ENCODE peak calls at places on chromosomes 16 and 17, in four cellular contexts. G is tibial nerve, P is caudate nucleus, Q is SK-N-MC. B is an unnamed sample.

GRCh38 chr17:80559688-80560290 is 15.2 kb downstream of the RPTOR start:
- DNase-seq in G (no peak), P (no peak), Q (no peak), B (no peak)

GRCh38 chr16:51624083-51624775 is 473.2 kb upstream of the SALL1 start:
- DNase-seq in G (no peak), P (no peak), Q (no peak), B (no peak)

GRCh38 chr17:20116683-20117309 is 107.6 kb downstream of the SPECC1 start:
- DNase-seq in G (peak; percentile 86), P (no peak), Q (no peak), B (no peak)

GRCh38 chr16:15057755-15058417 is 2.0 kb upstream of the NTAN1 start:
- DNase-seq in G (no peak), P (no peak), Q (no peak), B (no peak)

GRCh38 chr17:82416771-82417170 is 1.4 kb upstream of the HEXD start:
- DNase-seq in G (no peak), P (no peak), Q (no peak), B (no peak)

GRCh38 chr17:17297217-17297616 is 6.0 kb upstream of the NT5M start:
- DNase-seq in G (no peak), P (no peak), Q (no peak), B (no peak)

GRCh38 chr17:75959046-75959838 is 18.4 kb upstream of the FBF1 start:
- DNase-seq in G (no peak), P (no peak), Q (no peak), B (no peak)

GRCh38 chr17:2547176-2547575 is 35.5 kb upstream of the METTL16 start:
- DNase-seq in G (no peak), P (no peak), Q (no peak), B (no peak)

GRCh38 chr17:47850692-47851573 is at the start of gene SP6:
- DNase-seq in G (no peak), P (no peak), Q (no peak), B (peak; percentile 22)

GRCh38 chr17:45739786-45740185 is 44.3 kb upstream of the CRHR1 start:
- DNase-seq in G (no peak), P (no peak), Q (no peak), B (no peak)

GRCh38 chr16:87790278-87791023 is 24.7 kb upstream of the KLHDC4 start:
- DNase-seq in G (no peak), P (no peak), Q (no peak), B (no peak)

GRCh38 chr17:79466562-79467350 is 144.1 kb downstream of the RBFOX3 start:
- DNase-seq in G (no peak), P (no peak), Q (no peak), B (no peak)

GRCh38 chr16:12994402-12994801 is 93.0 kb downstream of the SHISA9 start:
- DNase-seq in G (no peak), P (no peak), Q (no peak), B (no peak)

GRCh38 chr17:33603794-33604193 is 310.7 kb upstream of the ASIC2 start:
- DNase-seq in G (no peak), P (no peak), Q (no peak), B (no peak)

GRCh38 chr17:68461122-68461539 is 3.8 kb upstream of the WIPI1 start:
- DNase-seq in G (no peak), P (no peak), Q (no peak), B (no peak)

GRCh38 chr16:67349172-67349571 is 22.6 kb downstream of the LRRC36 start:
- DNase-seq in G (no peak), P (no peak), Q (no peak), B (no peak)

GRCh38 chr17:44122825-44123355 is 551 bp downstream of the HDAC5 start:
- DNase-seq in G (no peak), P (no peak), Q (no peak), B (no peak)

GRCh38 chr16:9946022-9946720 is 236.1 kb downstream of the GRIN2A start:
- DNase-seq in G (no peak), P (no peak), Q (no peak), B (no peak)

GRCh38 chr16:46691720-46692119 is 2.3 kb downstream of the ORC6 start:
- DNase-seq in G (no peak), P (no peak), Q (no peak), B (no peak)

GRCh38 chr17:80146121-80147034 is 550 bp downstream of the EIF4A3 start:
- DNase-seq in G (no peak), P (no peak), Q (no peak), B (no peak)

GRCh38 chr17:31051517-31051916 is 43.3 kb upstream of the NF1 start:
- DNase-seq in G (no peak), P (no peak), Q (no peak), B (no peak)

GRCh38 chr17:64641499-64641898 is 20.6 kb downstream of the SMURF2 start:
- DNase-seq in G (no peak), P (no peak), Q (no peak), B (no peak)

GRCh38 chr17:50072925-50073324 is 17.0 kb downstream of the ITGA3 start:
- DNase-seq in G (no peak), P (no peak), Q (no peak), B (no peak)

GRCh38 chr17:83190601-83191387 is 111.4 kb downstream of the METRNL start:
- DNase-seq in G (no peak), P (no peak), Q (no peak), B (no peak)

GRCh38 chr17:77468897-77469296 is 328.1 kb downstream of the SEC14L1 start:
- DNase-seq in G (no peak), P (no peak), Q (no peak), B (no peak)
- H3K27ac ChIP-seq in G (no peak overlapping the region), P (no peak overlapping the region), Q (no peak overlapping the region), B (no peak overlapping the region)

DNA sequence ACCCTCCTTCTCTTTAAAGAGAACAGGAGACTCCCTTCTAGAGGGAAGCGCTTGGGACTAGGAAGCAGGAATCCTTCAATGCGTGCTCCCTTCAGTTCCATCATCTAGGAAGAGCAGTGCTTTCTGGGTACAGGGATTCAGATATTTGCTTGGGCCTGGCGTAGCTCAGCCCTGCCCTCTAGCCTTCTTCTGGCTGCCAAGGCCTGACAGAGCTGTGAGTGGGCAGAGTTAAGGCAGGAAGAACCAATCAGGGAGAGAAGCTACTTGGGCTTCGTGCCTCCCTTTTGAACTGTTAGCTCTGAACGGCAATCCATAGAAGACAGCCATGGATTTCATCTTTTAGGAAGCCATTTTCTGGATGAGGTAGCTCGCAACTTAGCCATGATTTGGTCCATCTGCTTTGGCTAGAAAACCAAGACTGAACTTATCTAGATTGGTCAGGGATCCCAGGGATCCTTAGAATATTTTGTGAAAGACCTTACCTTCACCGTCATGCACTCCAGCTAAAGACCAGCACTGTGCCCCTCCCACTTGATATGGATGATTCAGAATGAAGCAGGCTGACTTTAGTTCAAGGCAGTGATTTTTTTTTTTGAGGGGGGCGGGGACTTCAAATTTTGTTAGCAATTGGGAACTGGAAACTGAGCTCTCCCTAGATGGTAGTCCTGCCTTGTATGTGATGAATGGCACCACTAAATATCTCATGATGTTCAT is 2.5 kb upstream of the CORO6 start:
- DNase-seq in G (no peak), P (peak; percentile 36), Q (no peak), B (no peak)
- H3K27ac ChIP-seq in G (no peak overlapping the region), P (peak overlapping the region; percentile 50), Q (peak overlapping the region; percentile 16), B (peak overlapping the region; percentile 64)

DNA sequence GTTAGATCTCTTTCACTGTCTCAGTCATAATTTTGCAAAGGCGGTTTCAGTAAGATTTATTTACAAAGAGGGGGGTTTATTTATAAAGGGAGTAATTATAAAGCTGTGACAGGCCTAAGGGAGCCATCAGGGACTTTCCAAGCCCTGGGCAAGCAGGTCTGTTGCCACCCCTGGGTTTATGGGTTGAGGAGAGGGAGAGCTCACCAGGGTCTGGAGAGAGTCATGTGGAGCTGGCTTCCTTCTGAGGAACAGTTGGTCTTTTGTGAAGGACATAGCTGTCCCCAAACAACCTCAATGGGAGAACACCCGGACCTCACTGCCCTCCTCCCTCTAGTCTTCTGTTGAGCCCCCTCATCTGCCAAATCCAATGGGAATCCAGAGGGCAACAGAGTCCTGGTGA is 9.8 kb downstream of the ITGAM start:
- DNase-seq in G (no peak), P (no peak), Q (no peak), B (no peak)
- H3K27ac ChIP-seq in G (no peak overlapping the region), P (no peak overlapping the region), Q (no peak overlapping the region), B (no peak overlapping the region)

GRCh38 chr17:73293031-73293430 is 18.8 kb downstream of the CDC42EP4 start:
- DNase-seq in G (no peak), P (no peak), Q (no peak), B (no peak)
- H3K27ac ChIP-seq in G (peak overlapping the region; percentile 85), P (peak overlapping the region; percentile 27), Q (no peak overlapping the region), B (peak overlapping the region; percentile 49)

GRCh38 chr17:77442976-77443742 is 302.4 kb downstream of the SEC14L1 start:
- DNase-seq in G (no peak), P (no peak), Q (no peak), B (no peak)
- H3K27ac ChIP-seq in G (no peak overlapping the region), P (no peak overlapping the region), Q (no peak overlapping the region), B (no peak overlapping the region)

GRCh38 chr17:1011138-1011537 is 14.2 kb downstream of the TIMM22 start:
- DNase-seq in G (no peak), P (no peak), Q (no peak), B (no peak)

GRCh38 chr17:1009411-1010085 is 12.6 kb downstream of the TIMM22 start:
- DNase-seq in G (no peak), P (no peak), Q (no peak), B (no peak)

GRCh38 chr17:1008008-1008761 is 11.3 kb downstream of the TIMM22 start:
- DNase-seq in G (peak; percentile 61), P (no peak), Q (no peak), B (no peak)

GRCh38 chr17:1010586-1010985 is 13.7 kb downstream of the TIMM22 start:
- DNase-seq in G (no peak), P (no peak), Q (no peak), B (no peak)

GRCh38 chr17:1010086-1010450 is 13.1 kb downstream of the TIMM22 start:
- DNase-seq in G (no peak), P (no peak), Q (no peak), B (no peak)
- H3K27ac ChIP-seq in G (no peak overlapping the region), P (no peak overlapping the region), Q (no peak overlapping the region), B (no peak overlapping the region)

GRCh38 chr16:83623091-83623730 is 184.6 kb upstream of the HSBP1 start:
- DNase-seq in G (no peak), P (no peak), Q (no peak), B (no peak)

GRCh38 chr16:83626204-83626603 is 181.6 kb upstream of the HSBP1 start:
- DNase-seq in G (no peak), P (no peak), Q (no peak), B (no peak)

GRCh38 chr16:83624436-83625120 is 183.2 kb upstream of the HSBP1 start:
- DNase-seq in G (no peak), P (no peak), Q (no peak), B (no peak)

GRCh38 chr16:83627996-83628395 is 179.8 kb upstream of the HSBP1 start:
- DNase-seq in G (no peak), P (no peak), Q (no peak), B (no peak)

DNA sequence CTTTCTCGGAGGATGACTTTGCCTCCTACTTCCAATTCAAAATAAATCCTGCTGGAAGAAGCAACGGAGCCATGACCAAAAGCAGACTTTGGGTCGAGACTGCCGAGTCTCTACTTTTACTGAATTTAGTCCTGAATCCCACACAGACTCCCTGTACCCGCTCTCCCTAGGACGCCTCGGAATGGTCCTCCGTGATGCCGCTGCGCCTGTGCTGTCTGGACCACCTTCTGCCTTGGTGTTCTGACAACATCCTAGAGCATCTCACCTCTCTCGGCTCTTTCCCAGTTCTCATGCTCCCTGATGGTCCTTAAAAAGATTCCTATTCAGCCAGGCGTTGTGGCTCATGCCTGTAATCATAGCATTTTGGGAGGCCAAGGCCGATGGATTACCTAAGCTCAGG is 181.1 kb upstream of the HSBP1 start:
- DNase-seq in G (no peak), P (no peak), Q (no peak), B (no peak)
- H3K27ac ChIP-seq in G (no peak overlapping the region), P (no peak overlapping the region), Q (no peak overlapping the region), B (no peak overlapping the region)